ENCODE peak calls at places on chromosomes 5 and 9, in four cellular contexts. G is stimulated activated CD8-positive, alpha-beta memory T cell treated with anti-CD3 and anti-CD28 coated beads, Interleukin-2, amount 100 ng/mL, for 1 hour; T is HS-27A; R is activated CD8-positive, alpha-beta memory T cell treated with anti-CD3 and anti-CD28 coated beads for 24 hours. Q is an unnamed sample.

GRCh38 chr5:1661311-1661710 is 137.6 kb upstream of the LPCAT1 start:
- DNase-seq in T (no peak), G (no peak), R (no peak), Q (no peak)

GRCh38 chr9:86601697-86602096 is 247.5 kb upstream of the TUT7 start:
- DNase-seq in T (no peak), G (no peak), R (no peak), Q (no peak)

GRCh38 chr5:179307006-179307800 is 38.1 kb downstream of the ADAMTS2 start:
- DNase-seq in R (no peak), T (no peak), G (no peak), Q (no peak)

GRCh38 chr5:108818613-108819272 is 71.0 kb downstream of the FER start:
- DNase-seq in R (no peak), G (no peak), T (no peak), Q (no peak)

GRCh38 chr5:156356238-156356637 is 29.3 kb downstream of the SGCD start:
- DNase-seq in R (no peak), G (no peak), T (no peak), Q (no peak)

GRCh38 chr9:7055201-7055903 is 297.6 kb downstream of the KDM4C start:
- DNase-seq in R (no peak), G (no peak), T (no peak), Q (no peak)

GRCh38 chr9:114315723-114316363 is 7.1 kb upstream of the ORM1 start:
- DNase-seq in R (peak), T (no peak), G (no peak), Q (no peak)

GRCh38 chr5:134275822-134276221 is 49.9 kb upstream of the PPP2CA start:
- DNase-seq in T (no peak), R (no peak), G (no peak), Q (no peak)

GRCh38 chr5:7904170-7904569 is 35.2 kb downstream of the MTRR start:
- DNase-seq in T (peak), G (no peak), R (no peak), Q (no peak)

GRCh38 chr5:163436515-163436914 is 880 bp upstream of the CCNG1 start:
- DNase-seq in R (no peak), G (no peak), T (no peak), Q (no peak)

GRCh38 chr5:99191181-99191775 is 262.5 kb upstream of the CHD1 start:
- DNase-seq in G (no peak), R (no peak), T (no peak), Q (no peak)

GRCh38 chr9:133664651-133665050 is 28.5 kb downstream of the DBH start:
- DNase-seq in T (no peak), R (no peak), G (no peak), Q (no peak)

GRCh38 chr5:154408806-154409205 is 37.0 kb upstream of the SAP30L start:
- DNase-seq in G (no peak), T (no peak), R (no peak), Q (no peak)

GRCh38 chr9:96230002-96230401 is 72.0 kb downstream of the HSD17B3 start:
- DNase-seq in R (no peak), G (no peak), T (no peak), Q (no peak)

GRCh38 chr9:21454149-21454548 is 13.9 kb downstream of the IFNA1 start:
- DNase-seq in R (no peak), T (no peak), G (no peak), Q (no peak)

GRCh38 chr5:158287643-158288228 is 428.8 kb upstream of the CLINT1 start:
- DNase-seq in T (no peak), R (no peak), G (no peak), Q (no peak)

GRCh38 chr5:154653418-154653763 is 101.8 kb upstream of the LARP1 start:
- DNase-seq in R (no peak), G (no peak), T (no peak), Q (no peak)

GRCh38 chr9:130448771-130449170 is 4.0 kb downstream of the ASS1 start:
- DNase-seq in R (no peak), T (no peak), G (no peak), Q (no peak)

GRCh38 chr5:81391-82021 is 10.5 kb upstream of the PLEKHG4B start:
- DNase-seq in T (no peak), G (no peak), R (no peak), Q (no peak)

GRCh38 chr9:89576404-89576824 is 28.4 kb upstream of the GADD45G start:
- DNase-seq in T (no peak), R (no peak), G (no peak), Q (no peak)

GRCh38 chr5:68683632-68684035 is 410.2 kb upstream of the SLC30A5 start:
- DNase-seq in T (peak), R (no peak), G (no peak), Q (peak)

GRCh38 chr9:127862075-127863011 is 7.9 kb upstream of the ENG start:
- DNase-seq in G (peak), T (no peak), R (peak), Q (peak)

GRCh38 chr9:303502-303901 is 88.8 kb downstream of the DOCK8 start:
- DNase-seq in R (no peak), G (no peak), T (no peak), Q (no peak)

GRCh38 chr9:92242115-92242778 is 51.2 kb downstream of the IARS1 start:
- DNase-seq in G (no peak), T (no peak), R (no peak), Q (no peak)

GRCh38 chr9:35659340-35659739 is 1.2 kb downstream of the CCDC107 start:
- DNase-seq in G (no peak), R (no peak), T (no peak), Q (no peak)

GRCh38 chr9:113298924-113299770 is 4.0 kb downstream of the RNF183 start:
- DNase-seq in G (no peak), R (no peak), T (no peak), Q (no peak)

GRCh38 chr5:123454236-123454911 is 31.2 kb upstream of the CEP120 start:
- DNase-seq in T (no peak), G (no peak), R (no peak), Q (no peak)

GRCh38 chr9:126561582-126561981 is 52.1 kb upstream of the LMX1B start:
- DNase-seq in T (no peak), R (no peak), G (no peak), Q (no peak)

GRCh38 chr5:100903036-100903887 is at the start of gene ST8SIA4:
- DNase-seq in R (peak), G (peak), T (no peak), Q (peak)

GRCh38 chr9:124040935-124041816 is 29.6 kb downstream of the LHX2 start:
- DNase-seq in T (no peak), R (peak), G (peak), Q (peak)

GRCh38 chr5:102823441-102823874 is 68.4 kb downstream of the PAM start:
- DNase-seq in R (no peak), T (no peak), G (no peak), Q (no peak)

GRCh38 chr9:127204771-127205470 is 59.7 kb upstream of the GARNL3 start:
- DNase-seq in T (no peak), G (no peak), R (no peak), Q (no peak)

GRCh38 chr9:95497772-95498171 is 19.0 kb downstream of the PTCH1 start:
- DNase-seq in T (no peak), R (no peak), G (no peak), Q (no peak)

GRCh38 chr9:20753761-20754160 is 69.7 kb downstream of the FOCAD start:
- DNase-seq in T (no peak), G (no peak), R (no peak), Q (no peak)

GRCh38 chr5:80763211-80763610 is 108.4 kb upstream of the DHFR start:
- DNase-seq in G (no peak), R (no peak), T (no peak), Q (no peak)